ENCODE peak calls at places on chromosome 15, in six cellular contexts. V is neuronal stem cell, S is H9, Y is mesenchymal stem cell, X is H1, H is IMR-90. U is an unnamed sample.

GRCh38 chr15:92343869-92344643 is 49.6 kb upstream of the ST8SIA2 start:
- DNase-seq in H (no peak), V (peak), S (peak), X (peak), Y (no peak), U (peak)

GRCh38 chr15:72851586-72851985 is 68.0 kb upstream of the ADPGK start:
- DNase-seq in S (no peak), H (no peak), X (no peak), V (no peak), Y (no peak), U (no peak)

GRCh38 chr15:63494406-63494805 is 10.0 kb upstream of the USP3 start:
- DNase-seq in X (no peak), V (no peak), H (no peak), S (no peak), Y (no peak), U (no peak)

GRCh38 chr15:77607111-77607893 is 25.4 kb downstream of the LINGO1 start:
- DNase-seq in X (no peak), S (no peak), H (peak), Y (peak), V (no peak), U (peak)

GRCh38 chr15:24752354-24752753 is 76.8 kb downstream of the NPAP1 start:
- DNase-seq in X (peak), H (no peak), V (no peak), Y (no peak), S (peak), U (peak)

GRCh38 chr15:99014803-99015676 is 7.4 kb upstream of the PGPEP1L start:
- DNase-seq in X (peak), Y (peak), S (peak), V (peak), H (peak), U (peak)

GRCh38 chr15:45199136-45199810 is 11.5 kb upstream of the SHF start:
- DNase-seq in Y (peak), H (no peak), V (peak), S (peak), X (no peak), U (peak)

GRCh38 chr15:69402816-69403215 is 11.3 kb upstream of the KIF23 start:
- DNase-seq in Y (no peak), H (no peak), V (no peak), S (no peak), X (no peak), U (no peak)

GRCh38 chr15:69718445-69718844 is 265.8 kb downstream of the RPLP1 start:
- DNase-seq in H (no peak), X (no peak), Y (no peak), V (no peak), S (no peak), U (no peak)

GRCh38 chr15:45884755-45885445 is 250.1 kb downstream of the SQOR start:
- DNase-seq in H (no peak), V (no peak), S (no peak), X (no peak), Y (no peak), U (no peak)

GRCh38 chr15:25693321-25694237 is 169.5 kb downstream of the ATP10A start:
- DNase-seq in H (peak), V (peak), X (peak), Y (no peak), S (peak), U (peak)

GRCh38 chr15:73002509-73002908 is 49.8 kb upstream of the NEO1 start:
- DNase-seq in X (no peak), S (no peak), V (no peak), Y (peak), H (peak), U (no peak)

GRCh38 chr15:71010997-71011396 is 104.3 kb upstream of the THSD4 start:
- DNase-seq in H (no peak), Y (no peak), V (no peak), X (no peak), S (no peak), U (no peak)

GRCh38 chr15:27495963-27496459 is 525.0 kb downstream of the GABRG3 start:
- DNase-seq in S (no peak), Y (no peak), X (no peak), V (no peak), H (no peak), U (peak)

GRCh38 chr15:49467782-49468181 is 44.7 kb downstream of the FGF7 start:
- DNase-seq in X (no peak), S (no peak), H (no peak), V (no peak), Y (no peak), U (no peak)

GRCh38 chr15:62035256-62035908 is 24.9 kb downstream of the VPS13C start:
- DNase-seq in S (no peak), Y (peak), H (peak), X (no peak), V (no peak), U (no peak)

GRCh38 chr15:64213646-64214045 is 50.8 kb upstream of the PPIB start:
- DNase-seq in Y (no peak), S (no peak), X (no peak), V (no peak), H (peak), U (no peak)

GRCh38 chr15:93076217-93076616 is 12.8 kb downstream of the RGMA start:
- DNase-seq in X (no peak), Y (no peak), H (no peak), V (no peak), S (no peak), U (no peak)

GRCh38 chr15:55741592-55742497 is 1.1 kb downstream of the PRTG start:
- DNase-seq in X (peak), V (no peak), S (peak), H (no peak), Y (peak), U (peak)

GRCh38 chr15:58856090-58856489 is 77.4 kb downstream of the SLTM start:
- DNase-seq in X (no peak), Y (peak), H (peak), S (no peak), V (no peak), U (no peak)

DNA sequence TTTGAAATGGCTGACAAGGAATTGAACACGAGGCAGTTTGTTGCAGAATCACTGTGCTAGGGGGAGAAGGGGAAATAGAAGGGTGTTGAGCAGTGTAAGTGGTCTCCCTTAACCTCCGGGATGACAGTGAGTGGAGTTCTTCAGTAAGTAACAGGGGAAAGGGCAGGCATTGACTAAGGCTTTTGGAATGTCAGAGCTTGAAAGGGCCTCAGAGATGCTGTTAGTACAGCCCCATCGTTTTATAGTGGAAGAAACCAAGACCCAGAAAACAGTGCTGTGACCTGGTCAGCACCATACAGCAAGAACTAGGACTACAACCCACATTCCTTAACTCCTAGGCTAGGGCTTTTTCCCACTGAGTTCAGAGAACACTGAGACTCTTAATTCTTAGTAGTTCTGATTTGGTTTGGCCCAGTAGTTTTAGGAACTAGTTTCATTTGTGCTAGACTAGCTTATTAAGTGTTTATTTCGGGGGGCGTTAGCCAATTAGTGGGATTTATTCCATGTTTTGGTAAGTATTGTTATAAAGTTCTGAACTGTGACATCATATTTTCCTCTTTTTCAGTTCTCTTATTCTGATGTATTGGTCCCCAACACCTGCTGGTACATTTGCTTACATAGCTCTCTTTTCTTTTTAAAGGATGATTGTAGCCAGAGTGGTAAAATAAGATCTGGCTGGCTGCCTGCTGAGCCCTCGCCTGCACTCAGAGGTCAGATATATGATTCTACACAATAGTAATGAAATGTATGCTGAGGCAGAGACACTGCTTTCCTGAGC is 34.2 kb downstream of the RAB11A start:
- DNase-seq in S (peak), V (no peak), X (peak), H (peak), Y (peak), U (peak)
- H2BK15ac ChIP-seq in S (no peak), V (no peak), X (no peak), H (no peak), Y (no peak), U (no peak)

DNA sequence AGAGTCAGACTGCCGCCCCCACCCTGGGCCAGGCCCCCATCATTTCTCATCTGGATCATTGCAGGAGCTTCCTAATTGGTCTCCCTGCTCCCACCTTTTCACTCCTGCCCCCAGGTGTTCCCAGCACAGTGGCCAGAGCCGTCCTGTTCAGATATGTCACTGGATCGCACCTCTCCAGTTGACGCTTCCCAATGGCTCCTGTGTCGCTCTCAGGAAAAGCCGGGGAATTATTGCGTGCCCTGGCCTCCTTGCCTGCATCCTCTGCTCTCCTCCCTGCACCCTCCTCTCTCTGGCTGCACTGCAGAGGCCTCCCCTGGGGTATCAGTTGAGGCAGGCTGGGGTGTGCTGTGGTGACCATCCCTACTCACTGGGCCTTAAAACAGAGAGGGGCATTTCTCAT is 25.5 kb upstream of the CYP11A1 start:
- DNase-seq in V (no peak), H (no peak), S (no peak), X (no peak), Y (no peak), U (no peak)
- H2BK15ac ChIP-seq in V (no peak), H (peak), S (no peak), X (no peak), Y (no peak), U (no peak)

DNA sequence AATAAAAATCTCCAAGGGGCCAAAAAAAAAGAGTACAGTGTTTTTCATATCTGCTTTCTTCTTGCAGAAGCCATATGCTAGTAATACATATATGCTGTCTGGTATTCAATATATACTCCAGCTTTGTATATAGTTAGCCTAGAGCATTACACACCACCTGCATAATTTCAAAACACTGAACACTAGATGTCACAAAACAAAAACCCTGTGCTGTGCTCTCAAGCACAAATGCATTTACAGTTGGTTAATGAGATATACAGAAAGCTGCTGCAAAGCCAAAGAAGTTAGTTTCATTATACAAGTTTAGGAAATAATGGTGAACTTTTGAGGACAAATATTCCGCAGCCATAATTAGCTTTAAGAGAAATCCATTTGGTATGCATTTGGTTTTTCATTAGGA is 683.6 kb upstream of the NR2F2 start:
- DNase-seq in Y (no peak), S (no peak), X (no peak), H (no peak), V (no peak), U (no peak)
- H2BK15ac ChIP-seq in Y (no peak), S (no peak), X (no peak), H (no peak), V (no peak), U (no peak)

GRCh38 chr15:80760971-80761370 is 18.2 kb upstream of the CEMIP start:
- DNase-seq in S (no peak), Y (no peak), H (no peak), X (no peak), V (no peak), U (no peak)
- H2BK15ac ChIP-seq in S (no peak), Y (no peak), H (no peak), X (no peak), V (no peak), U (no peak)

GRCh38 chr15:51812598-51812997 is 16.9 kb upstream of the TMOD3 start:
- DNase-seq in S (no peak), V (no peak), H (no peak), Y (no peak), X (no peak), U (no peak)

GRCh38 chr15:51803961-51804360 is 25.5 kb upstream of the TMOD3 start:
- DNase-seq in S (no peak), H (peak), V (no peak), Y (no peak), X (no peak), U (no peak)

GRCh38 chr15:51806123-51806522 is 23.3 kb upstream of the TMOD3 start:
- DNase-seq in Y (no peak), S (no peak), X (no peak), V (no peak), H (no peak), U (no peak)

GRCh38 chr15:51814616-51815015 is 14.8 kb upstream of the TMOD3 start:
- DNase-seq in X (no peak), H (no peak), V (no peak), S (no peak), Y (no peak), U (no peak)

DNA sequence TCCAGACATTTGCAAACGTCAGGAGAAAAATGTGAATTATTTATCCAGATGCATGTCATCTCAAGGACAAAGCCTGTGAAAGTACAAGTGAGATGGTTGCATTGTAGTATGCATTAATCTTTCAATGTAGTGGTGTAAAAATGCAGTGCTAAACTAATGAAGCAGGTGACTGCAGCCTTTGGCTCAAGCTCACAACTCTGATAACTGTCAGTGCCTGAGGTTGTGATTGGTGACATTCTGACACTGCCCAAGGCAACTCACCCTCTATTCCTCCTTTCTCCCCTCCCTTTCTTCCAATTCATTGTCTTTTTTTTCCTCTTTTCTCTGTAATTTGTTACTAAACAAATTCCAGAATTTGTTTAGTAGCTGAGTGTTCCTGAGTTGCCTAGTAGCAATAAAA is 20.0 kb upstream of the TMOD3 start:
- DNase-seq in Y (no peak), V (no peak), S (no peak), H (no peak), X (no peak), U (no peak)
- H2BK15ac ChIP-seq in Y (no peak), V (no peak), S (no peak), H (no peak), X (no peak), U (no peak)

GRCh38 chr15:68081869-68082505 is 27.9 kb downstream of the PIAS1 start:
- DNase-seq in Y (no peak), V (no peak), S (no peak), H (no peak), X (no peak), U (no peak)
- H2BK15ac ChIP-seq in Y (no peak), V (no peak), S (no peak), H (no peak), X (no peak), U (no peak)

GRCh38 chr15:65516997-65517865 is at the start of gene DPP8:
- DNase-seq in S (peak), V (peak), X (peak), Y (peak), H (peak), U (peak)

GRCh38 chr15:65521355-65521754 is 3.9 kb upstream of the DPP8 start:
- DNase-seq in X (no peak), S (no peak), H (no peak), V (no peak), Y (no peak), U (peak)

GRCh38 chr15:65519781-65520299 is 2.4 kb upstream of the DPP8 start:
- DNase-seq in X (no peak), V (no peak), H (no peak), S (no peak), Y (no peak), U (no peak)

GRCh38 chr15:65518633-65519285 is 1.3 kb upstream of the DPP8 start:
- DNase-seq in Y (no peak), S (no peak), V (no peak), H (no peak), X (no peak), U (no peak)

DNA sequence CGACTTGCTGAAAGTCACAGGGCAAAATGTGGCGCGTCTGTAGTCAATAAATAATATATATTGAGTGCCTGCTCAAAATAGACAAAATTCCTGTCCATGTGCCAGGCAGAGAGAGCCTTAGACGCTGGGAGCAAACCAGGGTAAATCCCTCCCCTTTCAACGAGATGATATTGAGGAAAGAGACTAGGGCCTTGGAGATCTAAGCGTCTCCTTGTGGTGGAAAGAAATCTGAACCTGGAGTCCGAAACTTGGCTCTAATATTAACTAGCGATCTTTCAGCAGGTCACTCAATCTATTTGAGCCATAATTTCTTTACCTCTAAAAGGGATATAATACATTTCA is 348 bp upstream of the DPP8 start:
- DNase-seq in H (no peak), X (no peak), S (no peak), Y (no peak), V (no peak), U (no peak)
- H2BK15ac ChIP-seq in H (no peak), X (no peak), S (no peak), Y (no peak), V (no peak), U (no peak)

GRCh38 chr15:89413877-89414276 is 79.3 kb upstream of the POLG start:
- DNase-seq in Y (no peak), V (no peak), S (no peak), H (no peak), X (no peak), U (no peak)
- H2BK15ac ChIP-seq in Y (no peak), V (no peak), S (no peak), H (no peak), X (no peak), U (no peak)

GRCh38 chr15:60572462-60573214 is 93.7 kb upstream of the ICE2 start:
- DNase-seq in H (no peak), V (no peak), S (no peak), X (no peak), Y (no peak), U (no peak)
- H2BK15ac ChIP-seq in H (no peak), V (no peak), S (no peak), X (no peak), Y (no peak), U (no peak)

GRCh38 chr15:89098281-89098680 is 10.0 kb downstream of the ABHD2 start:
- DNase-seq in S (no peak), V (no peak), H (peak), Y (no peak), X (no peak), U (no peak)

GRCh38 chr15:89095073-89095472 is 6.8 kb downstream of the ABHD2 start:
- DNase-seq in Y (no peak), H (no peak), V (no peak), X (no peak), S (no peak), U (no peak)

GRCh38 chr15:89096664-89097063 is 8.4 kb downstream of the ABHD2 start:
- DNase-seq in V (no peak), Y (peak), X (no peak), S (no peak), H (peak), U (no peak)

GRCh38 chr15:89095556-89095955 is 7.3 kb downstream of the ABHD2 start:
- DNase-seq in V (no peak), H (no peak), Y (no peak), X (no peak), S (no peak), U (no peak)

DNA sequence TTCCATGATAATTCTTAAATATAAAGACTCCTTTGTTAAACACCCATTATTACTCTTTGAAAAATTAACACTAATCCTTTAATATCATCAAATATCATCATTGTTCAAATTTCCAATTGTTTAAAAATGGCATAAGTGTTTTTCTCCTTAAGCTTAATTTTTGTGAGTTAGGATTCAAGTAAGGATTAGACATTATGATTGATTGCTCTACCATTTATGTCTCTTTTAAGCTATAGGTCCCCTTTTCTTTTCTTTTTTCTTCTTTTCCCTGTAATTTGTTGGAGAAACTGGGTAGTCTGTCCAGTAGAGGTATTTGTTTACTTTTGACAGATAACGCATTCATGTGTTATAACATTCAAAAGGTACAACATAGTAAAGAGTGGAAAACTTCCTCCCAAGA is 9.1 kb downstream of the ABHD2 start:
- DNase-seq in X (no peak), Y (no peak), S (no peak), V (no peak), H (no peak), U (no peak)
- H2BK15ac ChIP-seq in X (no peak), Y (no peak), S (no peak), V (no peak), H (no peak), U (no peak)